ENCODE peak calls at places on chromosome 18, in ten cellular contexts. S is A673, R is GM10248, C is H9, E is lower lobe of right lung, P is uterus, A is fibroblast of pulmonary artery, O is WTC11, Q is cardiac fibroblast, L is upper lobe of right lung. H is an unnamed sample.

GRCh38 chr18:35376393-35376741 is 770 bp downstream of the ZNF396 start:
- DNase-seq in R (peak), A (no peak), C (peak), Q (no peak), L (peak), O (peak), S (no peak), P (no peak), E (peak), H (peak)

GRCh38 chr18:23523429-23524212 is 20.3 kb downstream of the RMC1 start:
- DNase-seq in L (no peak), Q (no peak), E (no peak), A (no peak), R (peak), C (no peak), O (no peak), P (no peak), S (no peak), H (no peak)

GRCh38 chr18:33181016-33181415 is 259.5 kb downstream of the CCDC178 start:
- DNase-seq in E (no peak), P (no peak), Q (no peak), R (no peak), S (no peak), A (no peak), O (no peak), C (no peak), L (no peak), H (no peak)

GRCh38 chr18:75384144-75384543 is 43.4 kb downstream of the SMIM21 start:
- DNase-seq in Q (no peak), O (no peak), S (no peak), R (no peak), E (no peak), C (no peak), L (no peak), P (no peak), A (no peak), H (no peak)

GRCh38 chr18:27363918-27364317 is 178.8 kb upstream of the CHST9 start:
- DNase-seq in C (no peak), L (no peak), E (no peak), S (peak), Q (peak), O (no peak), P (no peak), R (no peak), A (peak), H (no peak)

GRCh38 chr18:22055466-22055865 is 113.9 kb upstream of the GATA6 start:
- DNase-seq in C (no peak), Q (no peak), O (no peak), P (no peak), E (no peak), L (no peak), R (no peak), A (no peak), S (no peak), H (no peak)

GRCh38 chr18:45764000-45764686 is 40.2 kb downstream of the SLC14A1 start:
- DNase-seq in L (no peak), C (no peak), S (peak), E (no peak), R (no peak), P (no peak), Q (peak), O (no peak), A (peak), H (no peak)

GRCh38 chr18:43665239-43665788 is 388.0 kb upstream of the SYT4 start:
- DNase-seq in P (no peak), O (no peak), A (peak), E (no peak), R (no peak), Q (peak), C (no peak), S (no peak), L (no peak), H (no peak)

GRCh38 chr18:8730080-8730827 is 24.9 kb downstream of the MTCL1 start:
- DNase-seq in R (no peak), S (peak), C (no peak), Q (peak), O (no peak), L (no peak), A (peak), E (peak), P (peak), H (no peak)

GRCh38 chr18:6150481-6150880 is 255.2 kb upstream of the TMEM200C start:
- DNase-seq in R (no peak), E (no peak), O (no peak), Q (no peak), P (no peak), A (no peak), C (no peak), S (no peak), L (no peak), H (no peak)

DNA sequence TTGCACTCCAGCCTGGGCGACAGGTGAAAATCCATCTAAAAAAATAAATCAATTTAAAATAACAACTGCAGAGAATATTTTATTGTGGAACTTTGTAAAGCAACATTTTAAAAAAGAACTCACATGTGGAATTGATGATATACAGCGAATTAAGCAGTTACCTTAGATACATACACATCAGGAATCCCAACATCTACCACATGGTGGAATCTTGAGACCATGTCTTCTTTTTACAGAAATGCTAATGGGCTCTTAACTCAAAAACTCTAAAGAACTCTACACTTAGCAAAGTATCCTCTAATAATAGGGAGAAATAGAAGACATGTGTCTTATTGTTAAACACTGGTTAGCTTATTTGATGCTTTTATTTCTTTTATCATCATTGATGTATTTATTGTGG is 373.6 kb downstream of the CDH7 start:
- DNase-seq in A (no peak), E (no peak), R (no peak), L (no peak), O (no peak), P (no peak), Q (no peak), S (peak), C (no peak), H (no peak)
- TF ChIP-seq CTCF in A (no peak), E (no peak), R (peak), L (no peak), O (peak), P (no peak), Q (no peak), S (peak), C (peak), H (peak)

GRCh38 chr18:48955528-48956261 is 4.9 kb upstream of the SMAD7 start:
- DNase-seq in Q (peak), L (no peak), R (no peak), O (no peak), A (peak), P (peak), C (peak), E (peak), S (no peak), H (no peak)
- TF ChIP-seq CTCF in Q (peak), L (no peak), R (no peak), O (no peak), A (no peak), P (no peak), C (no peak), E (no peak), S (no peak), H (no peak)

DNA sequence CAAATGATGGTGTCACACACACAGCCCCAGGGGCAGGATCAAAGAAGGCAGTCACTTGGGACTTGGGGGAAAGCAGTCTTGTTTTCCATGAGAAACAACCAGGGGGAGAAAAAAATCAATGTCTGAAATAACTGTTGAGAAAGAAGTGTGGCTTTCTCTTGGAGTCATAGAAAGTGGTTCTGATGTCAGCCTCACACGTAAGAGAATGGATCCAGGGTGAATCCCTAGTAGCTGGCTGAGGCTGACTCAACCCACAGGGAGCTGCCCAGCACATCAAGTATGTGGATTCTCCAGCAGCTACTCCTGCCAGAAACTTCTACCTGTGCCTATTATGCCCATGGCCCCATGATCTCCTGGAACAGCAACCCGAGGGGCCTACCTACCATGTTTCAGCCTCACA is 33.6 kb upstream of the ZBTB7C start:
- DNase-seq in A (no peak), L (no peak), S (no peak), C (no peak), P (no peak), Q (no peak), O (no peak), E (no peak), R (no peak), H (no peak)
- TF ChIP-seq CTCF in A (no peak), L (no peak), S (no peak), C (no peak), P (no peak), Q (no peak), O (no peak), E (no peak), R (no peak), H (no peak)

DNA sequence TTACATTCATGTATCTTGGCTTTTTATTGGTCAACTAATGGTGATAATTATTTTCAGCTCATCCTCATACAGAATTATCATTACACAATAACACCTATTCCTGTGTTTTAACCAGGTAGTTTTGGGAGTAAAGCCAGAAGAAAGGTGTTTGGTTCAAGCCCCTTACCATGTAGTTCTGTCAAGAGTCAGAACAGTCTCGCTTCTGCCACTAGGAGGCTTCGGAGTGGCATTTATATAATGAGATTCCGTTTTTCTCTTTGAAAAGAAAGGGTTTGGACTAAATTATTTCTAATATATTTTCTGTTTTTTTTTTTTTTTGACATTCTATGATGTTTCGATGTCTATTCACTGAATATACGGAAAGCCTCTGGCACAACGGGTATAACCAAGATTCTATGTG is 217.8 kb downstream of the CDH7 start:
- DNase-seq in C (no peak), R (no peak), S (peak), Q (no peak), P (no peak), E (no peak), O (peak), A (no peak), L (no peak), H (peak)
- TF ChIP-seq CTCF in C (peak), R (peak), S (peak), Q (peak), P (no peak), E (peak), O (peak), A (no peak), L (peak), H (peak)